ENCODE peak calls at places on chromosomes 3 and 15, in four cellular contexts. M is PC-9; W is CD8-positive, alpha-beta memory T cell; C is Caco-2. O is an unnamed sample. For H3K4me1, the result is how much of the 10 kb centered on the place peaks cover.

GRCh38 chr3:27467545-27467944 is 16.6 kb downstream of the SLC4A7 start:
- DNase-seq in M (no peak), W (no peak), C (peak), O (no peak)

GRCh38 chr3:10417849-10418248 is 87.5 kb downstream of the ATP2B2 start:
- DNase-seq in M (no peak), W (no peak), C (peak), O (no peak)

GRCh38 chr3:184176377-184177330 is 2.0 kb downstream of the AP2M1 start:
- DNase-seq in M (peak), W (no peak), C (no peak), O (peak)

GRCh38 chr15:98734472-98735284 is 86.3 kb downstream of the IGF1R start:
- DNase-seq in M (no peak), W (no peak), C (peak), O (no peak)

GRCh38 chr3:46019707-46020106 is 7.6 kb downstream of the XCR1 start:
- DNase-seq in M (no peak), W (no peak), C (no peak), O (no peak)

GRCh38 chr3:10534066-10534465 is 28.7 kb upstream of the ATP2B2 start:
- DNase-seq in M (no peak), W (no peak), C (no peak), O (peak)

GRCh38 chr3:153829596-153830170 is 291.5 kb upstream of the ARHGEF26 start:
- DNase-seq in M (no peak), W (no peak), C (no peak), O (no peak)

GRCh38 chr15:46442196-46442595 is 807.4 kb downstream of the SQOR start:
- DNase-seq in M (no peak), W (no peak), C (no peak), O (no peak)

GRCh38 chr3:140505256-140505655 is 172.6 kb upstream of the TRIM42 start:
- DNase-seq in M (no peak), W (no peak), C (no peak), O (no peak)

GRCh38 chr3:151169262-151169661 is 33.8 kb downstream of the GPR171 start:
- DNase-seq in M (no peak), W (no peak), C (no peak), O (no peak)

GRCh38 chr3:33732394-33732793 is 14.3 kb upstream of the CLASP2 start:
- DNase-seq in M (no peak), W (no peak), C (peak), O (no peak)

GRCh38 chr3:98730338-98730737 is 32.8 kb upstream of the ST3GAL6 start:
- DNase-seq in M (peak), W (no peak), C (no peak), O (no peak)

GRCh38 chr3:175057406-175057805 is 198.3 kb downstream of the NAALADL2 start:
- DNase-seq in M (no peak), W (no peak), C (no peak), O (no peak)

GRCh38 chr15:34065261-34065660 is 26.3 kb upstream of the AVEN start:
- DNase-seq in M (no peak), W (no peak), C (no peak), O (no peak)

GRCh38 chr15:50162988-50163718 is 18.8 kb upstream of the SLC27A2 start:
- DNase-seq in M (peak), W (no peak), C (peak), O (no peak)

GRCh38 chr3:168865022-168865551 is 769.4 kb upstream of the GOLIM4 start:
- DNase-seq in M (no peak), W (no peak), C (peak), O (no peak)

GRCh38 chr15:31272558-31273257 is 53.9 kb upstream of the KLF13 start:
- DNase-seq in M (no peak), W (no peak), C (no peak), O (peak)

GRCh38 chr3:127738192-127738840 is 65.6 kb downstream of the ABTB1 start:
- DNase-seq in M (peak), W (no peak), C (no peak), O (no peak)

GRCh38 chr15:97959738-97960363 is 652 bp upstream of the ARRDC4 start:
- DNase-seq in M (no peak), W (no peak), C (no peak), O (no peak)

GRCh38 chr15:38362355-38362754 is 91.6 kb upstream of the FAM98B start:
- DNase-seq in M (no peak), W (no peak), C (no peak), O (no peak)

GRCh38 chr3:12706504-12707253 is 42.8 kb upstream of the RAF1 start:
- DNase-seq in M (peak), W (peak), C (peak), O (peak)

GRCh38 chr15:57821826-57822225 is 115.3 kb downstream of the POLR2M start:
- DNase-seq in M (no peak), W (no peak), C (no peak), O (no peak)

GRCh38 chr3:36429986-36430485 is 49.7 kb downstream of the STAC start:
- DNase-seq in M (no peak), W (no peak), C (no peak), O (no peak)
- H3K4me1 ChIP-seq in M (under half), W (under half), C (under half), O (under half)

GRCh38 chr3:64240445-64240844 is 15.2 kb upstream of the PRICKLE2 start:
- DNase-seq in M (no peak), W (no peak), C (no peak), O (no peak)
- H3K4me1 ChIP-seq in M (under half), W (under half), C (half or more), O (under half)

GRCh38 chr15:28889346-28889745 is 3.6 kb downstream of the APBA2 start:
- DNase-seq in M (no peak), W (no peak), C (no peak), O (no peak)
- H3K4me1 ChIP-seq in M (under half), W (half or more), C (under half), O (under half)

GRCh38 chr15:45112592-45113379 is 1.2 kb downstream of the DUOX2 start:
- DNase-seq in M (no peak), W (no peak), C (no peak), O (no peak)

GRCh38 chr15:45112143-45112591 is 1.8 kb downstream of the DUOX2 start:
- DNase-seq in M (no peak), W (no peak), C (no peak), O (no peak)

GRCh38 chr15:45114076-45114750 is at the start of the genes DUOX2 and DUOXA2:
- DNase-seq in M (no peak), W (no peak), C (no peak), O (no peak)

GRCh38 chr15:45114751-45115085 is 592 bp downstream of the DUOXA2 start:
- DNase-seq in M (no peak), W (no peak), C (no peak), O (no peak)

DNA sequence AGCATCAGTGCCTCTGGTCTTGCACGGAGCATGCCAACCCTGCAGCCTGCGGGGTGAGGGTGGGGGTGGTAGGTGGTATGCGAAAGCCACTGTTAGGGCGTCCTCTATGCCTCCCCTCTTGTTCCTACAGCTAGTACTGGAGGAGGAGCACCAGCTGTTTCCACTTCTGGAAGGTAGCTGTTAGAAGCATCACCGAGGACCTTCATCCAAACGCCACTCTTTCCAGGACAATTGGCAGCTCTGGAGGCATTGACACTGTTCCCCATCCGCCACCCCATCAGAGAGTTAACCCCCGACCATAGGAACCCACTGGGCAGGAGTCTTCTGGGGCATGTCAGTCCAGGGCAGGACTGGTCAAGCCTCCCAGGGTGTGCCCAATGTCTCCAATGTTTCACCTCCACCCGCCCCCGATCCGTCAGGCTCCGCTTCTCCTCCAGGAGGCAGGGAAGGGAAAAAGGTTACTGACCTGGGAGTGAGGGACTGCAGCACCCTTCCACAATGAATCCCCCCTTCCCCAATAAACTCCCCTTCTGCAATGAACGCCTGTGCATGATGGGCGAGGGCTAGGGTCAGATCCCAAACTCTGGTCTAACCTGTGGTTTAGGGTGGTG is 487 bp downstream of the DUOX2 start:
- DNase-seq in M (no peak), W (no peak), C (no peak), O (no peak)
- H3K4me1 ChIP-seq in M (under half), W (under half), C (under half), O (under half)

GRCh38 chr3:43349759-43350158 is 63.4 kb downstream of the SNRK start:
- DNase-seq in M (no peak), W (no peak), C (no peak), O (no peak)

GRCh38 chr3:43348852-43349574 is 62.7 kb downstream of the SNRK start:
- DNase-seq in M (no peak), W (no peak), C (no peak), O (no peak)

GRCh38 chr3:43346990-43347749 is 60.8 kb downstream of the SNRK start:
- DNase-seq in M (no peak), W (peak), C (no peak), O (no peak)

GRCh38 chr3:43345877-43346276 is 59.5 kb downstream of the SNRK start:
- DNase-seq in M (no peak), W (no peak), C (no peak), O (no peak)

DNA sequence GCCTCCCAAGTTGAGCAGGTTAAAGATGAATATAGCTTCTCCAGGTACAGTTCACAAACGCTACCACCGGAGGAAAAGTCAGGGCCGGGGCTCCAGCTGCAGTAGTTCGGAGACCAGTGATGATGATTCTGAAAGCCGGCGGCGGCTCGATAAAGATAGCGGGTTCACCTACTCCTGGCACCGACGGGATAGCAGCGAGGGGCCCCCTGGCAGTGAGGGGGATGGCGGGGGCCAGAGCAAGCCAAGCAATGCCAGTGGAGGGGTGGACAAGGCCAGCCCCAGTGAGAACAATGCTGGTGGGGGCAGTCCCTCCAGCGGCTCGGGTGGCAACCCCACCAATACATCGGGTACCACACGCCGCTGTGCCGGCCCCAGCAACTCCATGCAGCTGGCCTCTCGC is 61.4 kb downstream of the SNRK start:
- DNase-seq in M (no peak), W (no peak), C (no peak), O (no peak)
- H3K4me1 ChIP-seq in M (under half), W (half or more), C (under half), O (under half)

GRCh38 chr3:16053794-16054193 is 120.7 kb upstream of the GALNT15 start:
- DNase-seq in M (no peak), W (no peak), C (no peak), O (no peak)
- H3K4me1 ChIP-seq in M (under half), W (under half), C (under half), O (under half)

GRCh38 chr3:120428904-120429303 is 21.9 kb downstream of the FSTL1 start:
- DNase-seq in M (no peak), W (no peak), C (no peak), O (no peak)

GRCh38 chr3:120433662-120434331 is 17.0 kb downstream of the FSTL1 start:
- DNase-seq in M (no peak), W (no peak), C (no peak), O (no peak)

GRCh38 chr3:120432105-120432860 is 18.5 kb downstream of the FSTL1 start:
- DNase-seq in M (peak), W (no peak), C (peak), O (no peak)

GRCh38 chr3:120427201-120427600 is 23.6 kb downstream of the FSTL1 start:
- DNase-seq in M (no peak), W (no peak), C (no peak), O (no peak)

GRCh38 chr3:120429921-120430361 is 20.9 kb downstream of the FSTL1 start:
- DNase-seq in M (no peak), W (no peak), C (no peak), O (no peak)
- H3K4me1 ChIP-seq in M (under half), W (under half), C (under half), O (half or more)

DNA sequence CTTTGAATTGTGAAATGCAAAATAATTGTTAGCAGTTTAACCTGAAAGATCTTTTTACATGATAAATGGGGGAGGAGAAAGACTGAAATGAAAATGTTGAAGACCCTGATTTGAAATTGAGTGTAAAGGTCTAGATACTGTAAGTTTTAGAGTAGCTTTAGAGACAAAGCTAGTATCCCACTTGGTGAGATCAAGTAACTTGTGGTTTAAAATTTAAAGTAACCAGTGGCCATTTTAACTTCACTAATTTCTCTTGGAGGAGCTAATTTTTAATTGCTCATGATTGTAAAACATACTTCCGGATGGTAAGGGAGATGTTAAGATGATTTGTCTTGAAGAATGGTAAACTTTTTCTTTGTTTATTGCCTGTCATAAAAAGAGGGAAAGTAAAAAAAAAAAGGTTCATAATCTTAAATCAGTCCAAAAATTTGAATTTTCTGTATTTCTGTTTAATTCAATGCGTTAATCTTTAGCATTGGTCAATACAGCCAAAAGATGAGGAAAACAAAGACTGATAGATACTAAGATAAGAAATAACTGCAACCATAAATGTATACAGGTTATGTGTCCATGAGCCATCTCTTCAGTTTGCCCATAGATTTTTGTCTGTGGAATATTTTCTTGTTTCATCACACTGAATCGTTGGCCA is 15.2 kb upstream of the CHD2 start:
- DNase-seq in M (no peak), W (no peak), C (no peak), O (no peak)
- H3K4me1 ChIP-seq in M (under half), W (half or more), C (under half), O (under half)

DNA sequence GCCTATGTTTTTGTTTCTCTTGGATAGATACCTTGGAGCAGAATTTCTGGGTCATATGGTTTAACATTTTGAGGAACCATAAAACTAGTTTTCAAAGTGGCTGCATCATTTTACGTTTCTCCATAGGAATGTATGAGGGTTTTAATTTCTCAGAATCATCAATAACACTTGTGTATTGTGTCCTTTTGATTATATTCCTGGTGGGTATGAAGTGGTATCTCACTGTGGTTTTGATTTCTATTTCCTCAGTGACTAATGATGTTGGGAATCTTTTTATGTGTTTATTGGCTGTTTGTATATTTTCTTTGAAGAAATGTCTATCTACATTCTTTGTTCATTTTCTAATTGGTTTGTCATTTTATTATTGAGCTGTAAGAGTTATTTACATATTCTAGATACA is 28.7 kb downstream of the CDIN1 start:
- DNase-seq in M (no peak), W (no peak), C (no peak), O (no peak)
- H3K4me1 ChIP-seq in M (under half), W (under half), C (under half), O (under half)

O was measured in right atrium auricular region.